ENCODE peak calls at places on chromosomes 6 and 20, in ten cellular contexts. One of them, this sample, is unnamed.

GRCh38 chr20:44309763-44310663 is 989 bp downstream of the FITM2 start:
- DNase-seq in glutamatergic neuron: peak
- DNase-seq in activated CD4-positive, alpha-beta T cell treated with anti-CD3 and anti-CD28 coated beads, Interleukin-2, amount 50 U/mL, for 24 hours: no peak
- DNase-seq in SIG-M5: no peak
- DNase-seq in cardiac fibroblast: peak
- DNase-seq in stimulated activated CD4-positive, alpha-beta T cell treated with anti-CD3 and anti-CD28 coated beads, Interleukin-12 subunit alpha, Interleukin-12 subunit beta, amount 100 ng/mL, for 4 hours: no peak
- DNase-seq in T-helper 1 cell: no peak
- DNase-seq in HFFc6: peak
- DNase-seq in pons: peak
- DNase-seq in NCI-H146: no peak
- DNase-seq in this sample: no peak

GRCh38 chr6:149007846-149008245 is 261.0 kb downstream of the UST start:
- DNase-seq in glutamatergic neuron: no peak
- DNase-seq in activated CD4-positive, alpha-beta T cell treated with anti-CD3 and anti-CD28 coated beads, Interleukin-2, amount 50 U/mL, for 24 hours: no peak
- DNase-seq in SIG-M5: no peak
- DNase-seq in cardiac fibroblast: no peak
- DNase-seq in stimulated activated CD4-positive, alpha-beta T cell treated with anti-CD3 and anti-CD28 coated beads, Interleukin-12 subunit alpha, Interleukin-12 subunit beta, amount 100 ng/mL, for 4 hours: no peak
- DNase-seq in T-helper 1 cell: no peak
- DNase-seq in HFFc6: no peak
- DNase-seq in pons: no peak
- DNase-seq in NCI-H146: no peak
- DNase-seq in this sample: no peak

GRCh38 chr6:33812669-33813068 is 8.9 kb upstream of the MLN start:
- DNase-seq in glutamatergic neuron: peak
- DNase-seq in activated CD4-positive, alpha-beta T cell treated with anti-CD3 and anti-CD28 coated beads, Interleukin-2, amount 50 U/mL, for 24 hours: no peak
- DNase-seq in SIG-M5: no peak
- DNase-seq in cardiac fibroblast: peak
- DNase-seq in stimulated activated CD4-positive, alpha-beta T cell treated with anti-CD3 and anti-CD28 coated beads, Interleukin-12 subunit alpha, Interleukin-12 subunit beta, amount 100 ng/mL, for 4 hours: peak
- DNase-seq in T-helper 1 cell: no peak
- DNase-seq in HFFc6: peak
- DNase-seq in pons: no peak
- DNase-seq in NCI-H146: peak
- DNase-seq in this sample: peak

GRCh38 chr6:30887901-30888300 is 3.6 kb downstream of the DDR1 start:
- DNase-seq in glutamatergic neuron: no peak
- DNase-seq in activated CD4-positive, alpha-beta T cell treated with anti-CD3 and anti-CD28 coated beads, Interleukin-2, amount 50 U/mL, for 24 hours: no peak
- DNase-seq in SIG-M5: no peak
- DNase-seq in cardiac fibroblast: peak
- DNase-seq in stimulated activated CD4-positive, alpha-beta T cell treated with anti-CD3 and anti-CD28 coated beads, Interleukin-12 subunit alpha, Interleukin-12 subunit beta, amount 100 ng/mL, for 4 hours: no peak
- DNase-seq in T-helper 1 cell: no peak
- DNase-seq in HFFc6: peak
- DNase-seq in pons: no peak
- DNase-seq in NCI-H146: no peak
- DNase-seq in this sample: no peak

GRCh38 chr6:82249381-82250253 is 2.1 kb upstream of the IBTK start:
- DNase-seq in glutamatergic neuron: no peak
- DNase-seq in activated CD4-positive, alpha-beta T cell treated with anti-CD3 and anti-CD28 coated beads, Interleukin-2, amount 50 U/mL, for 24 hours: no peak
- DNase-seq in SIG-M5: no peak
- DNase-seq in cardiac fibroblast: no peak
- DNase-seq in stimulated activated CD4-positive, alpha-beta T cell treated with anti-CD3 and anti-CD28 coated beads, Interleukin-12 subunit alpha, Interleukin-12 subunit beta, amount 100 ng/mL, for 4 hours: no peak
- DNase-seq in T-helper 1 cell: no peak
- DNase-seq in HFFc6: no peak
- DNase-seq in pons: no peak
- DNase-seq in NCI-H146: no peak
- DNase-seq in this sample: no peak

GRCh38 chr6:92126983-92127382 is 1292.4 kb downstream of the EPHA7 start:
- DNase-seq in glutamatergic neuron: no peak
- DNase-seq in activated CD4-positive, alpha-beta T cell treated with anti-CD3 and anti-CD28 coated beads, Interleukin-2, amount 50 U/mL, for 24 hours: no peak
- DNase-seq in SIG-M5: no peak
- DNase-seq in cardiac fibroblast: no peak
- DNase-seq in stimulated activated CD4-positive, alpha-beta T cell treated with anti-CD3 and anti-CD28 coated beads, Interleukin-12 subunit alpha, Interleukin-12 subunit beta, amount 100 ng/mL, for 4 hours: no peak
- DNase-seq in T-helper 1 cell: no peak
- DNase-seq in HFFc6: no peak
- DNase-seq in pons: no peak
- DNase-seq in NCI-H146: no peak
- DNase-seq in this sample: no peak

GRCh38 chr6:143224516-143224915 is 163.8 kb downstream of the AIG1 start:
- DNase-seq in glutamatergic neuron: no peak
- DNase-seq in activated CD4-positive, alpha-beta T cell treated with anti-CD3 and anti-CD28 coated beads, Interleukin-2, amount 50 U/mL, for 24 hours: no peak
- DNase-seq in SIG-M5: no peak
- DNase-seq in cardiac fibroblast: peak
- DNase-seq in stimulated activated CD4-positive, alpha-beta T cell treated with anti-CD3 and anti-CD28 coated beads, Interleukin-12 subunit alpha, Interleukin-12 subunit beta, amount 100 ng/mL, for 4 hours: no peak
- DNase-seq in T-helper 1 cell: no peak
- DNase-seq in HFFc6: no peak
- DNase-seq in pons: no peak
- DNase-seq in NCI-H146: no peak
- DNase-seq in this sample: no peak

GRCh38 chr6:116175344-116175743 is 49.4 kb upstream of the COL10A1 start:
- DNase-seq in glutamatergic neuron: no peak
- DNase-seq in activated CD4-positive, alpha-beta T cell treated with anti-CD3 and anti-CD28 coated beads, Interleukin-2, amount 50 U/mL, for 24 hours: no peak
- DNase-seq in SIG-M5: no peak
- DNase-seq in cardiac fibroblast: peak
- DNase-seq in stimulated activated CD4-positive, alpha-beta T cell treated with anti-CD3 and anti-CD28 coated beads, Interleukin-12 subunit alpha, Interleukin-12 subunit beta, amount 100 ng/mL, for 4 hours: no peak
- DNase-seq in T-helper 1 cell: no peak
- DNase-seq in HFFc6: no peak
- DNase-seq in pons: no peak
- DNase-seq in NCI-H146: no peak
- DNase-seq in this sample: no peak

GRCh38 chr6:39363280-39363679 is 40.8 kb upstream of the KCNK16 start:
- DNase-seq in glutamatergic neuron: no peak
- DNase-seq in activated CD4-positive, alpha-beta T cell treated with anti-CD3 and anti-CD28 coated beads, Interleukin-2, amount 50 U/mL, for 24 hours: no peak
- DNase-seq in SIG-M5: no peak
- DNase-seq in cardiac fibroblast: no peak
- DNase-seq in stimulated activated CD4-positive, alpha-beta T cell treated with anti-CD3 and anti-CD28 coated beads, Interleukin-12 subunit alpha, Interleukin-12 subunit beta, amount 100 ng/mL, for 4 hours: no peak
- DNase-seq in T-helper 1 cell: no peak
- DNase-seq in HFFc6: no peak
- DNase-seq in pons: no peak
- DNase-seq in NCI-H146: no peak
- DNase-seq in this sample: no peak

GRCh38 chr6:36368921-36369880 is 18.3 kb downstream of the ETV7 start:
- DNase-seq in glutamatergic neuron: no peak
- DNase-seq in activated CD4-positive, alpha-beta T cell treated with anti-CD3 and anti-CD28 coated beads, Interleukin-2, amount 50 U/mL, for 24 hours: no peak
- DNase-seq in SIG-M5: peak
- DNase-seq in cardiac fibroblast: peak
- DNase-seq in stimulated activated CD4-positive, alpha-beta T cell treated with anti-CD3 and anti-CD28 coated beads, Interleukin-12 subunit alpha, Interleukin-12 subunit beta, amount 100 ng/mL, for 4 hours: no peak
- DNase-seq in T-helper 1 cell: no peak
- DNase-seq in HFFc6: peak
- DNase-seq in pons: no peak
- DNase-seq in NCI-H146: peak
- DNase-seq in this sample: peak

GRCh38 chr20:25038591-25039015 is 19.3 kb downstream of the ACSS1 start:
- DNase-seq in glutamatergic neuron: no peak
- DNase-seq in activated CD4-positive, alpha-beta T cell treated with anti-CD3 and anti-CD28 coated beads, Interleukin-2, amount 50 U/mL, for 24 hours: no peak
- DNase-seq in SIG-M5: no peak
- DNase-seq in cardiac fibroblast: no peak
- DNase-seq in stimulated activated CD4-positive, alpha-beta T cell treated with anti-CD3 and anti-CD28 coated beads, Interleukin-12 subunit alpha, Interleukin-12 subunit beta, amount 100 ng/mL, for 4 hours: no peak
- DNase-seq in T-helper 1 cell: no peak
- DNase-seq in HFFc6: no peak
- DNase-seq in pons: no peak
- DNase-seq in NCI-H146: peak
- DNase-seq in this sample: no peak

GRCh38 chr20:33668087-33668790 is 1.5 kb downstream of the ACTL10 start:
- DNase-seq in glutamatergic neuron: peak
- DNase-seq in activated CD4-positive, alpha-beta T cell treated with anti-CD3 and anti-CD28 coated beads, Interleukin-2, amount 50 U/mL, for 24 hours: no peak
- DNase-seq in SIG-M5: no peak
- DNase-seq in cardiac fibroblast: no peak
- DNase-seq in stimulated activated CD4-positive, alpha-beta T cell treated with anti-CD3 and anti-CD28 coated beads, Interleukin-12 subunit alpha, Interleukin-12 subunit beta, amount 100 ng/mL, for 4 hours: no peak
- DNase-seq in T-helper 1 cell: peak
- DNase-seq in HFFc6: no peak
- DNase-seq in pons: no peak
- DNase-seq in NCI-H146: peak
- DNase-seq in this sample: no peak

GRCh38 chr20:58458342-58459057 is 56.7 kb downstream of the APCDD1L start:
- DNase-seq in glutamatergic neuron: peak
- DNase-seq in activated CD4-positive, alpha-beta T cell treated with anti-CD3 and anti-CD28 coated beads, Interleukin-2, amount 50 U/mL, for 24 hours: no peak
- DNase-seq in SIG-M5: no peak
- DNase-seq in cardiac fibroblast: peak
- DNase-seq in stimulated activated CD4-positive, alpha-beta T cell treated with anti-CD3 and anti-CD28 coated beads, Interleukin-12 subunit alpha, Interleukin-12 subunit beta, amount 100 ng/mL, for 4 hours: no peak
- DNase-seq in T-helper 1 cell: no peak
- DNase-seq in HFFc6: no peak
- DNase-seq in pons: no peak
- DNase-seq in NCI-H146: no peak
- DNase-seq in this sample: no peak

GRCh38 chr20:33719277-33719988 is 677 bp downstream of the PXMP4 start:
- DNase-seq in glutamatergic neuron: no peak
- DNase-seq in activated CD4-positive, alpha-beta T cell treated with anti-CD3 and anti-CD28 coated beads, Interleukin-2, amount 50 U/mL, for 24 hours: no peak
- DNase-seq in SIG-M5: no peak
- DNase-seq in cardiac fibroblast: peak
- DNase-seq in stimulated activated CD4-positive, alpha-beta T cell treated with anti-CD3 and anti-CD28 coated beads, Interleukin-12 subunit alpha, Interleukin-12 subunit beta, amount 100 ng/mL, for 4 hours: no peak
- DNase-seq in T-helper 1 cell: no peak
- DNase-seq in HFFc6: no peak
- DNase-seq in pons: no peak
- DNase-seq in NCI-H146: peak
- DNase-seq in this sample: no peak

GRCh38 chr6:107154131-107154906 is 39.0 kb upstream of the BEND3 start:
- DNase-seq in glutamatergic neuron: peak
- DNase-seq in activated CD4-positive, alpha-beta T cell treated with anti-CD3 and anti-CD28 coated beads, Interleukin-2, amount 50 U/mL, for 24 hours: no peak
- DNase-seq in SIG-M5: no peak
- DNase-seq in cardiac fibroblast: no peak
- DNase-seq in stimulated activated CD4-positive, alpha-beta T cell treated with anti-CD3 and anti-CD28 coated beads, Interleukin-12 subunit alpha, Interleukin-12 subunit beta, amount 100 ng/mL, for 4 hours: no peak
- DNase-seq in T-helper 1 cell: no peak
- DNase-seq in HFFc6: no peak
- DNase-seq in pons: no peak
- DNase-seq in NCI-H146: peak
- DNase-seq in this sample: peak

GRCh38 chr6:54847799-54848597 is 1.4 kb downstream of the FAM83B start:
- DNase-seq in glutamatergic neuron: no peak
- DNase-seq in activated CD4-positive, alpha-beta T cell treated with anti-CD3 and anti-CD28 coated beads, Interleukin-2, amount 50 U/mL, for 24 hours: no peak
- DNase-seq in SIG-M5: no peak
- DNase-seq in cardiac fibroblast: peak
- DNase-seq in stimulated activated CD4-positive, alpha-beta T cell treated with anti-CD3 and anti-CD28 coated beads, Interleukin-12 subunit alpha, Interleukin-12 subunit beta, amount 100 ng/mL, for 4 hours: no peak
- DNase-seq in T-helper 1 cell: no peak
- DNase-seq in HFFc6: no peak
- DNase-seq in pons: no peak
- DNase-seq in NCI-H146: no peak
- DNase-seq in this sample: no peak

GRCh38 chr6:148329568-148330299 is 12.9 kb upstream of the SASH1 start:
- DNase-seq in glutamatergic neuron: no peak
- DNase-seq in activated CD4-positive, alpha-beta T cell treated with anti-CD3 and anti-CD28 coated beads, Interleukin-2, amount 50 U/mL, for 24 hours: no peak
- DNase-seq in SIG-M5: no peak
- DNase-seq in cardiac fibroblast: peak
- DNase-seq in stimulated activated CD4-positive, alpha-beta T cell treated with anti-CD3 and anti-CD28 coated beads, Interleukin-12 subunit alpha, Interleukin-12 subunit beta, amount 100 ng/mL, for 4 hours: no peak
- DNase-seq in T-helper 1 cell: no peak
- DNase-seq in HFFc6: peak
- DNase-seq in pons: no peak
- DNase-seq in NCI-H146: no peak
- DNase-seq in this sample: no peak

GRCh38 chr6:37021356-37022129 is 16.1 kb downstream of the FGD2 start:
- DNase-seq in glutamatergic neuron: no peak
- DNase-seq in activated CD4-positive, alpha-beta T cell treated with anti-CD3 and anti-CD28 coated beads, Interleukin-2, amount 50 U/mL, for 24 hours: peak
- DNase-seq in SIG-M5: no peak
- DNase-seq in cardiac fibroblast: peak
- DNase-seq in stimulated activated CD4-positive, alpha-beta T cell treated with anti-CD3 and anti-CD28 coated beads, Interleukin-12 subunit alpha, Interleukin-12 subunit beta, amount 100 ng/mL, for 4 hours: peak
- DNase-seq in T-helper 1 cell: peak
- DNase-seq in HFFc6: peak
- DNase-seq in pons: no peak
- DNase-seq in NCI-H146: no peak
- DNase-seq in this sample: no peak

GRCh38 chr6:41451039-41451438 is 95.1 kb upstream of the FOXP4 start:
- DNase-seq in glutamatergic neuron: peak
- DNase-seq in activated CD4-positive, alpha-beta T cell treated with anti-CD3 and anti-CD28 coated beads, Interleukin-2, amount 50 U/mL, for 24 hours: no peak
- DNase-seq in SIG-M5: no peak
- DNase-seq in cardiac fibroblast: no peak
- DNase-seq in stimulated activated CD4-positive, alpha-beta T cell treated with anti-CD3 and anti-CD28 coated beads, Interleukin-12 subunit alpha, Interleukin-12 subunit beta, amount 100 ng/mL, for 4 hours: no peak
- DNase-seq in T-helper 1 cell: no peak
- DNase-seq in HFFc6: no peak
- DNase-seq in pons: no peak
- DNase-seq in NCI-H146: peak
- DNase-seq in this sample: peak